ENCODE peak calls at places on chromosomes 5 and 9, in seven cellular contexts. D, B, X, R, M, Y and K are unnamed samples.

GRCh38 chr5:128498844-128499455 is 39.1 kb downstream of the FBN2 start:
- DNase-seq in D (no peak), B (peak), X (peak), R (peak), M (no peak), Y (no peak), K (no peak)

GRCh38 chr5:1737790-1738405 is 61.7 kb downstream of the MRPL36 start:
- DNase-seq in D (no peak), B (peak), X (no peak), R (peak), M (no peak), Y (peak), K (peak)

GRCh38 chr9:9998491-9999287 is 614.1 kb downstream of the PTPRD start:
- DNase-seq in D (no peak), B (peak), X (no peak), R (no peak), M (no peak), Y (no peak), K (no peak)

GRCh38 chr5:162591724-162592123 is 524.2 kb downstream of the GABRG2 start:
- DNase-seq in D (no peak), B (no peak), X (no peak), R (no peak), M (no peak), Y (no peak), K (no peak)

GRCh38 chr9:104915739-104916138 is 12.2 kb downstream of the ABCA1 start:
- DNase-seq in D (no peak), B (no peak), X (no peak), R (no peak), M (no peak), Y (no peak), K (no peak)

GRCh38 chr5:95822038-95822407 is 503 bp downstream of the GLRX start:
- DNase-seq in D (peak), B (peak), X (no peak), R (peak), M (no peak), Y (peak), K (peak)

GRCh38 chr5:141513627-141514329 is 24.9 kb downstream of the PCDHGC5 start:
- DNase-seq in D (peak), B (peak), X (peak), R (peak), M (peak), Y (peak), K (peak)

GRCh38 chr5:54658014-54658413 is 140.5 kb downstream of the SNX18 start:
- DNase-seq in D (no peak), B (no peak), X (no peak), R (peak), M (no peak), Y (no peak), K (no peak)

GRCh38 chr9:114994716-114995115 is 64.3 kb upstream of the TNFSF8 start:
- DNase-seq in D (no peak), B (no peak), X (no peak), R (no peak), M (no peak), Y (no peak), K (no peak)
- TF ChIP-seq CTCF in D (no peak), B (no peak), X (no peak), R (no peak), M (no peak), Y (no peak), K (no peak)

DNA sequence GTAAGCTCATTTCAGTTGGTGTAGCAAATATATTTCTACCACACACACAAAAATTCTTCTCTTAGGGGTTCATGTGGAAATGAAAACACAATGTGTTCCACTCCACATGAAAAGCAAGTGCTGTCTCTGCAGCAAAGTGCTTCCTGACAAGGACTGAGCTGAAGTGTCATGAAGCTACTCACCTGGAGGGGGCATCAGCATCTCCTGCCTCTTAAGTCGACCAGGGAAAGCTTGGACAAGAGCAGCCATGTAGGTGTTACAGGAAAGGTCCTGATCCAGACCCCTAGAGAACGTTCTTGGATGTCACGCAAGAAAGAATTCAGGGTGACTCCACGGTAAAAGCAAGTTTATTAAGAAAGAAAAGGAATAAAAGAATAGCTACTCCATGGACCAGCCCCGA is 62.8 kb downstream of the SV2C start:
- DNase-seq in D (no peak), B (no peak), X (no peak), R (no peak), M (no peak), Y (peak), K (peak)
- TF ChIP-seq CTCF in D (peak), B (no peak), X (peak), R (peak), M (peak), Y (peak), K (no peak)

GRCh38 chr5:170783498-170784247 is at the start of gene GABRP:
- DNase-seq in D (no peak), B (no peak), X (no peak), R (no peak), M (no peak), Y (no peak), K (no peak)

GRCh38 chr5:170787216-170787615 is 3.7 kb downstream of the GABRP start:
- DNase-seq in D (no peak), B (no peak), X (no peak), R (no peak), M (no peak), Y (no peak), K (no peak)

GRCh38 chr5:170782438-170782837 is 1.1 kb upstream of the GABRP start:
- DNase-seq in D (no peak), B (peak), X (no peak), R (no peak), M (no peak), Y (no peak), K (no peak)

GRCh38 chr5:170781946-170782345 is 1.6 kb upstream of the GABRP start:
- DNase-seq in D (no peak), B (no peak), X (no peak), R (no peak), M (no peak), Y (no peak), K (no peak)
- TF ChIP-seq CTCF in D (no peak), B (no peak), X (no peak), R (no peak), M (no peak), Y (no peak), K (no peak)

DNA sequence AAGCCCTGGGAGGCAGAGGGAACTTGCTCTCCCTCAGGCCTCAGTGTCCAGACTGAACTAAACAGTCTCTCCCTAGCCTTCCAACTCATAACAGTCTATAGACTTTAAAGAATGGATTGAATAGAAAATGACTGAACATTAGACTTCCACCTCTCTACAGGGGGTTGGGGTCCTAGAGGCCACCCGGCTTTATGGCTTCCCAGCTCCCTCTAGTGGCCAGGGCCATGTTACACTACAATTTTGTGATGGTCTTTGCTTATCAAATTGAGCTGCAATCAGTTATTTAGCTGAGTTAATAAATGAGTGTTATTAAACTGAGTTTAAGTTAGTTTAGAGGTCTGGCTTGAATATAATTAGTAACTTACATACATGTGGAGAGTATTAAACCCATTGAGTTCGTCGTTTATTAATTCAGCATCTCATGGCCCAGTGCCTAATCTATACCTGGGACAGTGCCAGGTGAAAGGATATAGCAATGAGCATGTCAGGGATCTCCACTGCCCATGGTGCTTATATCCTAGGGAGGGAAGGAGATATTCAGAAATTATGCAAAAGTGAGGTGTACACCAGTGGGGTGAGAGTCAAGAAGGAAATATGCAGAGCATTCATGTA is 105.2 kb downstream of the SH3TC2 start:
- DNase-seq in D (no peak), B (peak), X (no peak), R (no peak), M (peak), Y (peak), K (peak)
- TF ChIP-seq CTCF in D (peak), B (peak), X (peak), R (peak), M (peak), Y (peak), K (peak)

DNA sequence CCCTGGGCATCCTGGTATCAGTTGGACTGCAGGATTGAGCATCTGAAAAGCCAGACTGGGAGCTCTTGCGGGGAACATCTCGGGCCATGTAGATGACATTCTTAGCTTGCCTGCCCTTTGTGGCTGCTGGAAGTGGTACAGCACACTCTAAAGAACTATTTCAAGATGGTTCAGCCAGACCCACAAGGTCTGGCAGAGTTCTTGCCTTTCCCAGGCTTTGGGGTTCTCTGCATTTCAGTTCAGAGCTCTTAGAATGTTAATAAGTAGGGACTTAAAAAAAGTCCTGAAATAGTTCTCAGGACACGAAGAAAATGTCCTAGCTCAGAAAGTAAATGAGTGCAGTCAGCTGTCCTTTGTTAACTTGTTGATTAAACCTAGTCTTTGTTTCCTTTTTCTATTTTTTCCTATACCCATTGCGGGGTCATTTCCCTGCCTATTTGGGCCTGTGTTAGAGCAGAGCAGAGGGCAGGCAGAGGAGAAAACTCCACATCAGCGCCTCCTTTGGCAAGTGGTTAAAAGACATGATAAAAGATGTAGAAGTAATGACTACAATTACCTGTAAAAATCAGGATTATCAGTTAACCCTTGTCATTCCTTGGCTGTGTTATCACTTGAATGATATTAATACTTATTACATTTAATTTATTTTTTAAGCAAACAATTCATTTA is 291.5 kb downstream of the ZSWIM6 start:
- DNase-seq in D (no peak), B (peak), X (no peak), R (no peak), M (peak), Y (peak), K (peak)
- TF ChIP-seq CTCF in D (peak), B (peak), X (peak), R (peak), M (peak), Y (peak), K (peak)

DNA sequence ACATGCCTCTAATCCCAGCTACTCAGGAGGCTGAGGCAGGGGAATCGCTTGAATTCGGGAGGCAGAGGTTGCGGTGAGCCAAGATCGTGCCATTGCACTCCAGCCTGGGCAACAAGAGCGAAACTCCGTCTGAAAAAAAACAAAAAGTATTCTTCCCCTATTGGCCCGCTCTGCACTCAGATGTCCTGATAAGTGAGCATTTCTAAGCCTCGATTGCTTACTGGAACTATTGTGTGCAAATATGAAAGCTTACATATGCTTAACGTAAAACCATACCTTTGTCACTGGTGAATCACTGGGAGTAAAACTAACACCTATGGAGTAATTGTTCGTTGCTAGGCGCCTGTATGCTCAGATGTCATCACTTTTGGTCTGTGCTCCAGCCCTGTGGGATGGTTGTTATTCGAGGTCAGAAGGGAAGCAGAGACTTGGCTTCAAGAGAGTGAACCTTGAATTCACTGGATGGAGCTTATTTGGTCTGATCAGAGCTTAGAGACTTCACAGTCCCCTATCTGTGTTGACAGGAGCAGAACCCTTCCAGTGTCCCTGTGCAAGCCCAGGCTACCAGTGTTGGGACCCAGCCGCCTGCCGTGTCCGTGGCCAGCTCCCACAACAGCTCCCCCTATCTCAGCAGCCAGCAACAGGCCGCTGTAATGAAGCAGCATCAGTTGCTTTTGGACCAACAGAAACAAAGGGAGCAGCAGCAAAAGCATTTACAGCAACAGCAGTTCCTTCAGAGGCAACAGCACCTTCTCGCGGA is 25.3 kb upstream of the LTC4S start:
- DNase-seq in D (no peak), B (peak), X (no peak), R (no peak), M (no peak), Y (peak), K (no peak)
- TF ChIP-seq CTCF in D (peak), B (peak), X (no peak), R (peak), M (no peak), Y (peak), K (no peak)

GRCh38 chr5:89396262-89396975 is 513.4 kb upstream of the MEF2C start:
- DNase-seq in D (peak), B (no peak), X (no peak), R (no peak), M (no peak), Y (no peak), K (no peak)
- TF ChIP-seq CTCF in D (no peak), B (no peak), X (no peak), R (no peak), M (no peak), Y (no peak), K (no peak)